ENCODE peak calls at places on chromosome 2, in ten cellular contexts. H is Calu3, I is HCT116, D is HL-60, B is uterus, N is RWPE1, F is foreskin keratinocyte, M is HepG2, W is activated B cell treated with CpG ODN at 0.5 μM for 24 hours, U is BJ. G is an unnamed sample.

GRCh38 chr2:46471002-46471583 is 8.3 kb upstream of the TMEM247 start:
- DNase-seq in W (no peak), I (no peak), M (no peak), B (no peak), N (no peak), U (no peak), H (no peak), F (no peak), D (peak), G (no peak)

GRCh38 chr2:170157025-170157684 is 20.8 kb upstream of the MYO3B start:
- DNase-seq in M (peak), H (peak), D (no peak), B (no peak), F (peak), N (no peak), W (no peak), U (no peak), I (no peak), G (no peak)

GRCh38 chr2:53755022-53755630 is 12.5 kb upstream of the CHAC2 start:
- DNase-seq in H (no peak), N (peak), I (no peak), U (no peak), W (no peak), D (no peak), F (no peak), M (no peak), B (no peak), G (no peak)

GRCh38 chr2:15176604-15177003 is 384.5 kb downstream of the NBAS start:
- DNase-seq in U (no peak), B (no peak), M (no peak), D (no peak), F (no peak), I (no peak), W (no peak), N (no peak), H (no peak), G (no peak)

GRCh38 chr2:18349421-18349820 is 211.0 kb downstream of the RDH14 start:
- DNase-seq in I (no peak), N (no peak), B (no peak), D (no peak), U (no peak), H (no peak), M (no peak), W (no peak), F (no peak), G (no peak)

GRCh38 chr2:67650292-67651133 is 253.4 kb downstream of the ETAA1 start:
- DNase-seq in M (peak), I (peak), D (peak), H (peak), N (peak), U (peak), B (peak), F (peak), W (no peak), G (peak)

GRCh38 chr2:235740821-235741220 is 247.0 kb downstream of the AGAP1 start:
- DNase-seq in I (no peak), U (no peak), H (peak), D (no peak), F (no peak), M (peak), N (peak), W (no peak), B (no peak), G (no peak)

GRCh38 chr2:232624554-232624842 is 8.9 kb upstream of the EFHD1 start:
- DNase-seq in D (no peak), W (no peak), N (peak), M (no peak), H (no peak), I (no peak), B (no peak), U (no peak), F (no peak), G (no peak)

GRCh38 chr2:170098626-170099312 is 79.2 kb upstream of the MYO3B start:
- DNase-seq in F (no peak), M (no peak), I (no peak), U (no peak), D (no peak), B (no peak), N (no peak), H (no peak), W (no peak), G (peak)

GRCh38 chr2:147096671-147097070 is 748.2 kb upstream of the ACVR2A start:
- DNase-seq in I (no peak), U (no peak), B (no peak), D (no peak), W (no peak), F (no peak), N (no peak), M (no peak), H (no peak), G (no peak)

GRCh38 chr2:10245661-10246060 is 57.0 kb upstream of the HPCAL1 start:
- DNase-seq in I (no peak), W (no peak), U (no peak), B (no peak), H (no peak), D (no peak), F (no peak), N (no peak), M (no peak), G (no peak)

DNA sequence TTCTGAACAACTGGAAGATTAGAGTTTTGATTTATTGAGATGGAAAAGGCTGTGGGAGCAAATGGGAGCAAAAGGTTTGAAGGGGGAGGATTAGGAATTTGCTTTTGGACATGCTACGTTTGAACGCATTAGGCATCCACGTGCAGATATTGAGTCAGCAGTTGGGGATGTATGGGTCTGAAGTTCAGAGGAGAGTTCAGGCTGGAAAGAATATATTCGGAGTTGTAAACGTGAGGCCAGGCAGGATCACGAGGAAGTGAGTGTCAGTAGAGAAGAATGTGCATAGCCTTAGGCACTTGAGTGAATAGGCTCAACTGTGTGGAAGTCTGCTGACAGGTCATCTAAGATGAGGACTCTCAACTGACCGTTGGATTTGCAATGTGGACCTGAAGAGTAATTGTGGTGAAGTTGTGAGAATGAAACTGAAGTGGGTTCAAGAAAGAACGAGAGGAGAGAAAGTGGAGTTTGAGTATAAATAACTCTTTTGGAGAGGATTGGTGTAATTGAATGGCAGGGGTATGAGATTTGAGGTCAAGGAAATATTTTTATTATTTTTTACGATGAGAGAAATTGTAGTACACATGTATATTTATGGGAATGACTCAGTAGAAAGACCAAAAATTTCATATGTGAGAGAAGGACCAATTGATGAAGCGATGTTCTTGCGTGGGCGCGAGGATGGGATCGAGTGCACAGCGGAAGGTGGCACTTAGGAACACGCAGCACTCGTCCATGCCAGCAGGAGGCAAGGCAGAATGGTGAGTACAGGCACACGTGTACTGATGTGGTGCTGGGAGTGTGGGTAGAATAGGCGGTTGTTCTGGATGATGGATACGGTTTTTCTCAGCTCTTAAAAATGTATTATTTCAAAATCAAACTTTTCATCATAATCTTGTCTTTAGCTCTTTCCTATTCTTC is 40.5 kb upstream of the POLE4 start:
- DNase-seq in B (no peak), H (peak), D (no peak), U (peak), W (no peak), F (peak), N (peak), M (peak), I (no peak), G (no peak)
- TF ChIP-seq CTCF in B (no peak), H (no peak), D (no peak), U (peak), W (no peak), F (no peak), N (no peak), M (no peak), I (no peak), G (no peak)

GRCh38 chr2:186995092-186995491 is 146.1 kb upstream of the ZSWIM2 start:
- DNase-seq in F (no peak), B (no peak), U (no peak), I (no peak), H (no peak), M (no peak), W (no peak), N (no peak), D (no peak), G (no peak)

GRCh38 chr2:186992597-186992996 is 143.6 kb upstream of the ZSWIM2 start:
- DNase-seq in I (no peak), D (no peak), M (no peak), H (no peak), F (no peak), U (no peak), B (no peak), N (no peak), W (no peak), G (no peak)

DNA sequence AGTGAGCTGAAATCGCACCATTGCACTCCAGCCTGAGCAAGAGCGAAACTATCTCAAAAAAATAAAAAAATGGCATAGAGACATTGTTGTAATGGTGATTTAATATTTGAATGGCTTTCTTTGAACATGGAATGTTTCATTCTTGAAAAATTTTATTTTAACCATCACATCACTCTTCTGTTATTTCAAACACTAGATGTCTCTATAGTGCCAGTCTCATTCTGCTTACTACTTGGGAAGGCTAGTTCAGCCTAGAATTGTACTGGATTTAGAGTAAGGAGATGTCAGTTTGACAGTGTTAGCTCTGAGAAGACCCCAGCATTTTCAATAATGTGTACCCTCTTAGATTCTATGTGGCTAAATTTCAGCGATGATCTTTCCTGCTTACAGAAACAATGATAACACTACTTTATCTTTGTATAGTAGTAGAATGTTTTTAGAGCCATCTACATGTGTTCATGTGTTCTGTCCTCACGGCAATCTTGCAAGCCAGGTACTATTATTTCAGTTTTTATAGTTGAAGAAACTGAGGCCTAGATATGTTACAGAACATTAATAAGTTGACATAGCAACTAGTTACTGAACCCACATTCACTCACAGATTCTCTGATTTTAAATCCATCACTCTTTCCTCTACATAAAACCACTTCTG is 142.9 kb upstream of the ZSWIM2 start:
- DNase-seq in W (no peak), M (no peak), F (no peak), B (no peak), H (no peak), N (no peak), D (no peak), I (no peak), U (no peak), G (no peak)
- TF ChIP-seq CTCF in W (no peak), M (no peak), F (no peak), B (no peak), H (no peak), N (no peak), D (no peak), I (no peak), U (no peak), G (no peak)

DNA sequence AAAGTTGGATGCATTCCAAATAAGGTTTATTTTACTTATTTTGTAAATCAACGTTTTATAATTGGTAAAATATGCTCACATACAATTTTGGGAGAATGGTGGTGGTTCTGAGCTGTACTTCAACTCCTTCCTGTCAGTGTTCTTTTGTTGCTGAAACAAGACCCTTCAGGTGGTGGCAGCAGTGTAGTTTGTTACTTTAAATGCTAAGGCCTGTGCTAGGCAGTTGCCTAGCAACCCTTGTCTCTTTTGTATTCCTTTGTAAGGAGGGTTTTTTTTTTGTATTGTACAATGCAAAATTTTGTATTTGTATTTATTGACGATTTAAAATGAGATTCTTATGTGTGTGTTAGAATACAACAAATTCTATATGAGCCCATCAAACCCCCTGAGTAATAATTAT is 166.0 kb upstream of the FAM98A start:
- DNase-seq in B (no peak), H (no peak), I (no peak), N (no peak), F (no peak), U (no peak), M (no peak), W (no peak), D (no peak), G (no peak)
- TF ChIP-seq CTCF in B (no peak), H (no peak), I (no peak), N (no peak), F (no peak), U (no peak), M (no peak), W (no peak), D (no peak), G (no peak)

DNA sequence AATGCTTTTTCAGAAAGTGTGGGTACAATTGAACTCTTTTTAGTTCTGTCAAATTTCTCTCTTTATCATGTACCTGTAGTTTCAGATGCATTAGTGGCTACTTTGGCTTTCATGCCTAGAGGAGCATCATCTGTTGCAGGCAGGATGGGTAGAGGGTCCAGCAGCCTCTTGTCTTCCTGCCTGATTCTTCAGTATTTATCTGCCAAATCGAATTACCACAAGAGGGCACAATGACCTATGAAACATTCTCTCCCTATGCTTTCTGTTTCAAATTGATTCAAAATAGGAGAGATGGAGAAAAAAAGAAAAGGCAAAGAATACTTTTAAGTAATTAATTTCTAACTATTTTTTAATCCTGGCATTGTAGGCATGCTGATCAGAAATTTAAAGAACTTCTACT is 477.2 kb downstream of the TRIB2 start:
- DNase-seq in W (no peak), H (peak), M (peak), D (no peak), N (peak), F (peak), I (no peak), U (no peak), B (no peak), G (peak)
- TF ChIP-seq CTCF in W (no peak), H (peak), M (peak), D (no peak), N (peak), F (peak), I (no peak), U (no peak), B (no peak), G (peak)

DNA sequence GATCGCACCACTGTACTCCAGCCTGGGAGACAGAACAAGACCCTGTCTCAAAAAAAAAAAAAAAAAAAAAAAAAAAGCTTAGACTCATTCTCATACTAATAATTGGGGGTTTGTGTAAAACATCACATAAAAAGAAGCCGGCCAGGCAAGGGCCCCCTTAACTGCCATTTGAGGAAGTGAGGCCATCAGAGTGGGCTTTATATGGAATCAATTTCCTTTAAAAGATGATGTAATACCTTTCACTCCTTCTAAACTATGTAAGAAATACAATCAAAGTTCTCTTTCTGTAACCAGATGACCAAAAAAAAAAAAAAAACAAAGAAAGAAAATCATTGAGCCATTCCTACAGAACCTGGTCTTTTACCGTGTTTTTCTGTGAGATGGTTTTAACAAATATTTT is 13.1 kb upstream of the GPR55 start:
- DNase-seq in H (no peak), F (no peak), U (no peak), W (no peak), D (no peak), B (no peak), I (no peak), N (no peak), M (no peak), G (no peak)
- TF ChIP-seq CTCF in H (no peak), F (no peak), U (no peak), W (no peak), D (no peak), B (no peak), I (no peak), N (no peak), M (no peak), G (no peak)